ENCODE peak calls at places on chromosomes 5 and 9, in five cellular contexts. M is lung, V is fibroblast of pulmonary artery, H is spleen, W is IMR-90. T is an unnamed sample.

GRCh38 chr9:13213337-13213736 is 66.2 kb downstream of the MPDZ start:
- DNase-seq in H (no peak), V (peak), M (no peak), W (peak), T (peak)

GRCh38 chr5:140360681-140361479 is 886 bp downstream of the SLC4A9 start:
- DNase-seq in H (no peak), V (no peak), W (no peak), M (no peak), T (no peak)

GRCh38 chr5:150339165-150339564 is 18.3 kb upstream of the TCOF1 start:
- DNase-seq in V (no peak), H (no peak), W (no peak), M (no peak), T (no peak)

GRCh38 chr9:6133346-6134063 is 82.1 kb upstream of the IL33 start:
- DNase-seq in H (no peak), M (no peak), W (no peak), V (no peak), T (peak)

GRCh38 chr5:43312699-43313034 is 545 bp downstream of the HMGCS1 start:
- DNase-seq in W (no peak), H (no peak), M (no peak), V (no peak), T (peak)

GRCh38 chr9:15104826-15105420 is 194.7 kb upstream of the FREM1 start:
- DNase-seq in H (no peak), W (peak), M (peak), V (peak), T (peak)

GRCh38 chr9:98968596-98969337 is 25.1 kb downstream of the COL15A1 start:
- DNase-seq in W (no peak), V (no peak), H (no peak), M (no peak), T (no peak)

GRCh38 chr5:147177125-147177840 is 57.5 kb upstream of the STK32A start:
- DNase-seq in W (peak), M (no peak), V (peak), H (no peak), T (no peak)

GRCh38 chr5:137621861-137622823 is 113.7 kb downstream of the KLHL3 start:
- DNase-seq in V (peak), W (peak), H (no peak), M (no peak), T (no peak)

GRCh38 chr9:121499427-121500164 is at the start of gene GGTA1:
- DNase-seq in H (peak), M (peak), V (peak), W (peak), T (peak)
- H3K4me3 ChIP-seq in H (peak), M (peak), V (peak), W (peak), T (peak)

DNA sequence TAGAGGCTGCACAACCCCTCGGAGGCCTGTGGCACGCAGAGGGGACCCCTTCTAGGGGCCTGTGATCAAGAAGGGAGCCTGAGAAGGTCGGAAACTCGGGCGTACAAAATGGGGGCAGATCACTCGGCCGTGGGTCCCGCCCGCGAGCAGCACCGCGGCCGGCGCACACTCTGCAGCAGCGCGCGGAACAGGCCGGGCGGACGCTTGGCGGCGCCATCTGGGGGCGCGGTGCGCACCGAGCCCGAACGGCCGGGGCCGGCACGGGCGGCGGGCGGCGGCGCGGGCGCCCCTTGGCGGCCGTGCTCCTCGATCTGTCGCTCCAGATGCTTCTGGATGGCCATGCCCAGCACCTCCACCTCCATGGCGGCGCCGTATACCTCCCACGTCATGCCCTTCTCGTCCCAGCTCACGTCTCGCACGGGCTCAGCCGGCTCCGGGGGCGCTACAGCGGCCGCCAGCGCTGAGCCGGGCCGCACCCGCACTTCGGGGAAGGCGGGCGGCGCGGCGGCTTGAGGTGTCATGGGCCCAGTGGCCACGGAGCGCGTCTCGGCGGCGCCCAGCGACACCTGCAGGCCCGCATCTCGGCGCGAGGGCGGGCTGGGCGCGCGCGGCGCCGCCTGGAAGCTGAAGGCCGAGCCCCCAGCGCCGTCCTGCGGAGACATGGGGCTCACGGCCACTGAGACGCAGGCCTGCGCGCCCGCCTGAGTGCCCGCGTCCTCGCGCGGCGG is 13.1 kb downstream of the GPRIN1 start:
- DNase-seq in H (peak), W (no peak), M (no peak), V (peak), T (peak)
- TF ChIP-seq CTCF in H (peak), W (no peak), M (no peak), V (no peak), T (peak)

DNA sequence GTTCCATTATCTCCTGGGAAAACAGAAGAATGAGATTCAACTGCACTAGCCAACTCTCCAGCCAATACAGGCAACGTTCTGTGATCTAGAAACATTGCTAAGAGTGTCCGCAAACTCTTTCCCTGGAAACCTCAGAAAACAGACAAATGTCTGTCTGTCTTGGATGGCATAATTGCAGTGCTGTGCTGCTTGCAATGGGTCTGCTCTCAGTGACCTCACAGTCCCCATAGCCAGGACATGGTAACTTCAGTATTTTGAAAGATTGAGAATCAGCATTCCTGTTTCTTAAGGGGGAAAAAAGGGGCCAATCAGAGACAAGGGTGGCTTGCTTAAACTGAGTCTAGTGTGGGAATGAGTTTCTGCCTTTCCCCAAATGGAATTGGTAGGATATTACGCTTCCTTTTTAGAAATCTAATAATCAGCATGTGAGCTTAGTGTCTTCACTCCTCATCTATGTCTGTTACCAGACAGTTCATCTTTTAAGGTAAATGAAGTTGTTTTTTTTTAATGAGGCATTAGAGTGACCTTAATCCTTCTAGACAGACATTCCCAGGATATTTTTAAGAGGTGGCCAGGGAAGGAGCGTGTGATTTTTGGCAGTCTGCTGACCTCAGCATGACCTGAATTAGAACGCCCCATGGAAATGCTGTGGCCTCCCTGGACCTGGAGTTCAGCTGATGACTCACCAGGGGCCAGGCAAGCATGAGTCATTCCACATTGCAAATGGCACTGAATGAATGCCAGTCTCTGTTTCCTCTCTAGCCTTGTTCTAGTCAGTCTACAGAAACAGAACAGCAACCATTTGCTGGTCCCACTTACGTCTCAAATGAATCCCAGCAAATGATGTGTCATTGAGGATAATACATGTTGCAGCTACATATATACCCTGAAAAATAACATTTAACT is 210.2 kb upstream of the ACTBL2 start:
- DNase-seq in W (peak), M (peak), V (peak), H (no peak), T (peak)
- H3K4me3 ChIP-seq in W (no peak), M (no peak), V (no peak), H (no peak), T (no peak)

GRCh38 chr9:89812556-89813181 is 207.9 kb downstream of the GADD45G start:
- DNase-seq in H (no peak), W (no peak), M (no peak), V (no peak), T (no peak)

GRCh38 chr9:89814340-89815040 is 209.7 kb downstream of the GADD45G start:
- DNase-seq in W (peak), H (peak), M (no peak), V (peak), T (peak)

GRCh38 chr9:89815061-89815902 is 210.5 kb downstream of the GADD45G start:
- DNase-seq in V (no peak), W (no peak), H (peak), M (no peak), T (no peak)

GRCh38 chr9:89811896-89812450 is 207.2 kb downstream of the GADD45G start:
- DNase-seq in M (no peak), W (no peak), H (no peak), V (no peak), T (no peak)

GRCh38 chr9:89813482-89813881 is 208.7 kb downstream of the GADD45G start:
- DNase-seq in W (no peak), M (no peak), V (no peak), H (no peak), T (no peak)
- TF ChIP-seq CTCF in W (no peak), M (no peak), V (no peak), H (no peak), T (no peak)

DNA sequence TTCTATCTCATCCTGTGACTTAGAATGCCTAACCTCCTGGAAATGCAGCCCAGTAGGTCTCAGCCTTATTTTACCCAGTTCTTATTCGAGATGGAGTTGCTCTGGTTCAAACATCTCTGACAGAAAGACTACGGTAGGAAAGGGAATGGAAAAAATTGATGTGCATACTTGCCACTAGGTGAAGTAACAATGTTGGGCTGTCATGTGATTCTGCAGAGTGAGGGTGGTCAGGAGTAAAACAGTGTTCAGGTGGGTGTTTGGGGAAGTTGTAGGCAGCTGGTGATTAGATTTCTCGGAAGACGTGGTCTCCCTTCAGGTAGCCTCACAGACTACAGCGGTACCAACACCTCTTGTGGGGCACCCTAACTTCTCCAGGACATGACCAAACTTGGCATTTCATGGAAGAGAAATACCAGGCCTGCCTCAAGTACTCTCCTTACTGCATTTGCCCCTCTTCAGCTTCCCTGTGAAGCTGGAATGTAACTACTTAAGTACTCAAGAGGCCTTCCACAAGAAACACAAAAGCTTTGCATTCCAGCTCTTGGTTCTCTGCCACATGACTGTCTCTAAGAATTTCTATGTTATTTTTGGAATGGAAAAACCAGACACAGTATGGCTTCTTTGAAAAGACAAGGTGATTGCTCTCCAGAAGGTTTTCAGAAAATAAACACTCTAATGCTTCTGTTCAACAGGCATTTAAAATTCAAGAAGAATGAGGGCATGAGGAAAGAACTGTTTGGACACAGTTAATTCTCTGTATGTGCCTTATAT is 17.4 kb upstream of the ENTREP1 start:
- DNase-seq in M (peak), W (peak), V (peak), H (no peak), T (peak)
- H3K4me3 ChIP-seq in M (no peak), W (no peak), V (no peak), H (no peak), T (no peak)

DNA sequence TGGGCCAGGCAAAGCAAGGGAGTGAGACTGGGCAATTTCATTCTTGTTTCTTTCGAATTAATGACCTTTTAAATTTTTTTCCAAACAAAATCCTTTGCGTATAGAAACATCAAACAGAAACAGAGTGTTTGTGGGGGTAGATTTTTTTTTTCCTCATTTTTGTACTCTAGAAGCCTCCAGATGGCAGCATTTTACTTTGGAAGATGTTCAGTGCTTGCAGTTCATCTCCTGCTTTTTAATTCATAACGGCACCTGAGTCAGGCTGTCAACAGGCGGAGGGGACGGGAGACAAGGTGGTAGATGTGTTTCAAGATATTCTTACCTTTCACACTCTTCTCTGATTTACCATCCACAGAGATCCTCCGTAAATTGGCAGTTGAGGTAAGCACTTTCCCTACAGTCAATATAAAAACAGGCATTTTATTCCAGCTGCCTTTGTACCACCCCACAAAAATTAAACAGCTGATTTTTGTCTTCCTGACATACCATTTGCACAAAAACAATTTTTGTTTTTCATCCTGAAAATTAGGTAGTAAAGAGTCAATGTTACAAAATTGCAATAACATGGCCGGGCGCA is 99.5 kb upstream of the FBXL17 start:
- DNase-seq in H (no peak), M (no peak), W (peak), V (peak), T (peak)
- TF ChIP-seq CTCF in H (peak), M (peak), W (peak), V (peak), T (peak)

GRCh38 chr5:73900566-73900965 is 274.6 kb downstream of the ARHGEF28 start:
- DNase-seq in W (no peak), V (no peak), H (no peak), M (no peak), T (no peak)

GRCh38 chr5:73901455-73901854 is 275.5 kb downstream of the ARHGEF28 start:
- DNase-seq in M (no peak), W (no peak), V (no peak), H (no peak), T (no peak)

GRCh38 chr5:73901045-73901444 is 275.0 kb downstream of the ARHGEF28 start:
- DNase-seq in M (no peak), W (peak), H (no peak), V (peak), T (peak)

GRCh38 chr5:73903169-73903568 is 277.2 kb downstream of the ARHGEF28 start:
- DNase-seq in M (no peak), V (no peak), W (no peak), H (no peak), T (no peak)

DNA sequence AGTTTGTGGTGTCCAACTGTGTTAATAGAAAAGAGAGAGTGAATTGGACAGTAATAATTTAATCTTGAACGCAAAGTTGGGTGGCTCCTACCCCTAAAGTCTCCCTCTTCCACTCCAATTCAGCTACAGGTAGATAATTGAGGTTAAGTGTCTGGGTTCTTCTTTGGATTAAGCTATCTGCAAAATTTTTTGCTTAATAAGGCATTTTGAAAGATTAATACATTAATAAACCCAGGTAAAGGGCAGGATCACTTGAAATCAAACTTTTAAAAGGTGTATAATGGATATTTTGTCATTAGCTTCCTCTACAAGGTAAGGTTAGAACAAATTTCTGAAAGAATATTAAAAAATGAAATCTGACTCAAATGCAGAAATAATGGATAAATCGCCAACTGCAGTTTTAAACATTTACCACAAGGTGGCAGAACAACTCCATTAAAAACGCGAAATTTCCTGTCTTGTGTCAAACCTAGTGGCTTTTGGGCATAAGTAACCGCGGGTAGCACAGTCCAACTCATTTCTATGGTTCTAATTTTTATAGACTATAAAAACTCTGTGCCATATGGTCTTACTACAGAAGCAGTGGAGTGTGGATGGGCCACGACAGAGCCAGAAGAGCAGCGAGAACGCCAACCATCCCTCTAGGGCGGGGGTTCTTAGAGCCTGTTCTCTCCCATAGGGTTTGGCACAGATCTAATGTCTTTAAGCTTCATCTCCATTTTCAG is 276.5 kb downstream of the ARHGEF28 start:
- DNase-seq in M (no peak), W (peak), H (no peak), V (peak), T (peak)
- H3K4me3 ChIP-seq in M (no peak), W (no peak), H (no peak), V (no peak), T (no peak)

GRCh38 chr5:38527475-38527874 is 29.0 kb downstream of the LIFR start:
- DNase-seq in V (no peak), W (no peak), H (no peak), M (no peak), T (no peak)

GRCh38 chr5:38531518-38531917 is 24.9 kb downstream of the LIFR start:
- DNase-seq in W (no peak), M (no peak), V (no peak), H (no peak), T (no peak)

GRCh38 chr5:38529955-38530644 is 26.3 kb downstream of the LIFR start:
- DNase-seq in W (no peak), M (no peak), V (no peak), H (no peak), T (no peak)

GRCh38 chr5:38532165-38532669 is 24.2 kb downstream of the LIFR start:
- DNase-seq in V (no peak), H (no peak), M (no peak), W (no peak), T (peak)

GRCh38 chr5:38528162-38528703 is 28.2 kb downstream of the LIFR start:
- DNase-seq in M (no peak), H (no peak), V (no peak), W (no peak), T (no peak)
- TF ChIP-seq CTCF in M (no peak), H (no peak), V (no peak), W (no peak), T (peak)

T was measured in fibroblast of villous mesenchyme.